ENCODE peak calls at places on chromosomes 13 and 19, in seven cellular contexts. A, L, T, R, P, I and O are unnamed samples.

GRCh38 chr13:103859952-103860351 is 793.7 kb upstream of the SLC10A2 start:
- DNase-seq in A (no peak), L (no peak), T (no peak), R (no peak), P (no peak), I (no peak), O (no peak)

GRCh38 chr13:107271226-107271625 is 703.3 kb upstream of the ARGLU1 start:
- DNase-seq in A (no peak), L (no peak), T (peak), R (no peak), P (peak), I (no peak), O (no peak)

GRCh38 chr13:42539670-42540069 is 34.3 kb upstream of the TNFSF11 start:
- DNase-seq in A (no peak), L (no peak), T (peak), R (no peak), P (peak), I (no peak), O (no peak)

GRCh38 chr13:33340631-33341030 is 55.1 kb upstream of the STARD13 start:
- DNase-seq in A (no peak), L (no peak), T (peak), R (no peak), P (no peak), I (no peak), O (no peak)

GRCh38 chr13:24234200-24234915 is 73.8 kb downstream of the SPATA13 start:
- DNase-seq in A (no peak), L (no peak), T (no peak), R (no peak), P (no peak), I (no peak), O (no peak)

GRCh38 chr13:75581874-75582640 is 32.5 kb downstream of the UCHL3 start:
- DNase-seq in A (no peak), L (no peak), T (no peak), R (no peak), P (no peak), I (no peak), O (no peak)

GRCh38 chr13:98252931-98253470 is 75.9 kb upstream of the RNF113B start:
- DNase-seq in A (no peak), L (peak), T (peak), R (no peak), P (peak), I (no peak), O (no peak)

GRCh38 chr13:40096357-40096911 is 441.0 kb downstream of the COG6 start:
- DNase-seq in A (peak), L (no peak), T (no peak), R (no peak), P (no peak), I (no peak), O (no peak)

GRCh38 chr13:106276876-106277275 is 258.6 kb downstream of the EFNB2 start:
- DNase-seq in A (no peak), L (no peak), T (peak), R (no peak), P (no peak), I (no peak), O (no peak)

GRCh38 chr19:14772467-14772866 is 5.9 kb downstream of the ADGRE2 start:
- DNase-seq in A (no peak), L (no peak), T (no peak), R (no peak), P (no peak), I (no peak), O (no peak)

GRCh38 chr19:58117841-58118575 is 20.0 kb upstream of the ZSCAN18 start:
- DNase-seq in A (no peak), L (no peak), T (no peak), R (no peak), P (no peak), I (no peak), O (no peak)

GRCh38 chr13:51101636-51102218 is 9.3 kb downstream of the C13orf42 start:
- DNase-seq in A (no peak), L (no peak), T (no peak), R (no peak), P (peak), I (no peak), O (no peak)

GRCh38 chr19:40585241-40585640 is 8.6 kb downstream of the SHKBP1 start:
- DNase-seq in A (no peak), L (no peak), T (no peak), R (no peak), P (no peak), I (no peak), O (no peak)

GRCh38 chr13:104984296-104984818 is 1551.1 kb downstream of the EFNB2 start:
- DNase-seq in A (peak), L (peak), T (no peak), R (no peak), P (no peak), I (no peak), O (no peak)

GRCh38 chr19:35973487-35973886 is 21.5 kb upstream of the SDHAF1 start:
- DNase-seq in A (no peak), L (no peak), T (no peak), R (no peak), P (no peak), I (no peak), O (no peak)

GRCh38 chr13:99522288-99522687 is 21.0 kb downstream of the TM9SF2 start:
- DNase-seq in A (no peak), L (no peak), T (no peak), R (no peak), P (no peak), I (no peak), O (no peak)

GRCh38 chr13:39450176-39450575 is 152.8 kb downstream of the LHFPL6 start:
- DNase-seq in A (no peak), L (no peak), T (no peak), R (no peak), P (no peak), I (no peak), O (no peak)

GRCh38 chr13:90800082-90800746 is 547.3 kb upstream of the MIR17HG start:
- DNase-seq in A (no peak), L (peak), T (no peak), R (no peak), P (no peak), I (no peak), O (no peak)

GRCh38 chr19:7456964-7457541 is 31.8 kb downstream of the PEX11G start:
- DNase-seq in A (no peak), L (no peak), T (peak), R (no peak), P (no peak), I (no peak), O (no peak)

GRCh38 chr13:30371649-30372265 is 50.5 kb upstream of the UBE2L5 start:
- DNase-seq in A (peak), L (no peak), T (peak), R (peak), P (no peak), I (no peak), O (peak)

GRCh38 chr19:40800339-40800996 is 1.5 kb downstream of the EGLN2 start:
- DNase-seq in A (no peak), L (no peak), T (no peak), R (no peak), P (no peak), I (no peak), O (no peak)

GRCh38 chr19:47269596-47269995 is 5.1 kb upstream of the INAFM1 start:
- DNase-seq in A (no peak), L (no peak), T (no peak), R (no peak), P (no peak), I (no peak), O (no peak)

GRCh38 chr13:70585109-70585508 is 476.9 kb upstream of the KLHL1 start:
- DNase-seq in A (no peak), L (no peak), T (no peak), R (no peak), P (no peak), I (no peak), O (no peak)

GRCh38 chr19:623974-624373 is 9.4 kb downstream of the POLRMT start:
- DNase-seq in A (no peak), L (peak), T (peak), R (no peak), P (no peak), I (no peak), O (no peak)

GRCh38 chr13:76600086-76600485 is 286.1 kb downstream of the KCTD12 start:
- DNase-seq in A (no peak), L (peak), T (peak), R (no peak), P (no peak), I (no peak), O (no peak)

GRCh38 chr19:19145281-19145999 is 7.2 kb upstream of the TMEM161A start:
- DNase-seq in A (no peak), L (no peak), T (no peak), R (no peak), P (no peak), I (no peak), O (no peak)

GRCh38 chr13:26184791-26185250 is 37.3 kb downstream of the RNF6 start:
- DNase-seq in A (peak), L (peak), T (peak), R (no peak), P (peak), I (peak), O (peak)

GRCh38 chr13:79522583-79522982 is 41.6 kb downstream of the NDFIP2 start:
- DNase-seq in A (no peak), L (no peak), T (peak), R (no peak), P (no peak), I (no peak), O (peak)

GRCh38 chr13:71525004-71525403 is 342.0 kb downstream of the DACH1 start:
- DNase-seq in A (no peak), L (no peak), T (no peak), R (no peak), P (no peak), I (no peak), O (no peak)

GRCh38 chr19:18762125-18763023 is 28.7 kb downstream of the COMP start:
- DNase-seq in A (no peak), L (peak), T (peak), R (no peak), P (peak), I (no peak), O (no peak)

GRCh38 chr19:2289714-2290435 is 7.9 kb upstream of the PEAK3 start:
- DNase-seq in A (peak), L (no peak), T (no peak), R (no peak), P (no peak), I (no peak), O (peak)